ENCODE peak calls at places on chromosome 17, in nine cellular contexts. One of them, this sample, is unnamed.

GRCh38 chr17:77471984-77472836 is 331.4 kb downstream of the SEC14L1 start:
- DNase-seq in heart left ventricle: no peak
- DNase-seq in AG04450: no peak
- DNase-seq in lower leg skin: no peak
- DNase-seq in fibroblast of villous mesenchyme: peak; percentile 93
- DNase-seq in GM12878: no peak
- DNase-seq in psoas muscle: no peak
- DNase-seq in HFFc6: peak; percentile 46
- DNase-seq in left ventricle myocardium inferior: no peak
- DNase-seq in this sample: peak; percentile 90

GRCh38 chr17:60036796-60037677 is 41.7 kb downstream of the HEATR6 start:
- DNase-seq in psoas muscle: peak; percentile 61
- DNase-seq in left ventricle myocardium inferior: peak; percentile 50
- DNase-seq in heart left ventricle: peak; percentile 63
- DNase-seq in GM12878: peak; percentile 12
- DNase-seq in AG04450: peak; percentile 37
- DNase-seq in lower leg skin: peak; percentile 91
- DNase-seq in fibroblast of villous mesenchyme: peak; percentile 65
- DNase-seq in HFFc6: peak; percentile 49
- DNase-seq in this sample: peak; percentile 51

GRCh38 chr17:75397217-75397616 is 8.3 kb downstream of the GRB2 start:
- DNase-seq in GM12878: no peak
- DNase-seq in heart left ventricle: no peak
- DNase-seq in lower leg skin: no peak
- DNase-seq in fibroblast of villous mesenchyme: no peak
- DNase-seq in psoas muscle: no peak
- DNase-seq in AG04450: no peak
- DNase-seq in HFFc6: no peak
- DNase-seq in left ventricle myocardium inferior: no peak
- DNase-seq in this sample: no peak

GRCh38 chr17:4908301-4908700 is 5.4 kb upstream of the CHRNE start:
- DNase-seq in lower leg skin: no peak
- DNase-seq in fibroblast of villous mesenchyme: no peak
- DNase-seq in HFFc6: peak; percentile 26
- DNase-seq in heart left ventricle: no peak
- DNase-seq in psoas muscle: no peak
- DNase-seq in GM12878: no peak
- DNase-seq in left ventricle myocardium inferior: no peak
- DNase-seq in AG04450: no peak
- DNase-seq in this sample: no peak

GRCh38 chr17:17750881-17751280 is 69.6 kb downstream of the RAI1 start:
- DNase-seq in HFFc6: no peak
- DNase-seq in psoas muscle: no peak
- DNase-seq in GM12878: peak; percentile 47
- DNase-seq in AG04450: no peak
- DNase-seq in lower leg skin: no peak
- DNase-seq in fibroblast of villous mesenchyme: no peak
- DNase-seq in left ventricle myocardium inferior: no peak
- DNase-seq in heart left ventricle: no peak
- DNase-seq in this sample: no peak

GRCh38 chr17:8359769-8360168 is 16.7 kb downstream of the KRABD2 start:
- DNase-seq in left ventricle myocardium inferior: no peak
- DNase-seq in lower leg skin: no peak
- DNase-seq in AG04450: peak; percentile 81
- DNase-seq in heart left ventricle: no peak
- DNase-seq in HFFc6: peak; percentile 69
- DNase-seq in psoas muscle: no peak
- DNase-seq in GM12878: no peak
- DNase-seq in fibroblast of villous mesenchyme: peak; percentile 93
- DNase-seq in this sample: no peak

GRCh38 chr17:19578545-19578944 is 44.9 kb downstream of the SLC47A1 start:
- DNase-seq in AG04450: no peak
- DNase-seq in GM12878: no peak
- DNase-seq in fibroblast of villous mesenchyme: no peak
- DNase-seq in left ventricle myocardium inferior: no peak
- DNase-seq in HFFc6: peak; percentile 2
- DNase-seq in lower leg skin: no peak
- DNase-seq in psoas muscle: no peak
- DNase-seq in heart left ventricle: no peak
- DNase-seq in this sample: no peak

GRCh38 chr17:281365-281999 is 71.1 kb downstream of the RPH3AL start:
- DNase-seq in lower leg skin: peak; percentile 75
- DNase-seq in GM12878: no peak
- DNase-seq in left ventricle myocardium inferior: no peak
- DNase-seq in heart left ventricle: peak; percentile 7
- DNase-seq in psoas muscle: no peak
- DNase-seq in AG04450: no peak
- DNase-seq in fibroblast of villous mesenchyme: no peak
- DNase-seq in HFFc6: no peak
- DNase-seq in this sample: no peak

GRCh38 chr17:68511254-68511670 is 968 bp upstream of the PRKAR1A start:
- DNase-seq in GM12878: no peak
- DNase-seq in fibroblast of villous mesenchyme: no peak
- DNase-seq in lower leg skin: no peak
- DNase-seq in left ventricle myocardium inferior: no peak
- DNase-seq in heart left ventricle: no peak
- DNase-seq in AG04450: no peak
- DNase-seq in psoas muscle: no peak
- DNase-seq in HFFc6: no peak
- DNase-seq in this sample: no peak

GRCh38 chr17:21003007-21003621 is 39.7 kb downstream of the USP22 start:
- DNase-seq in psoas muscle: no peak
- DNase-seq in HFFc6: no peak
- DNase-seq in left ventricle myocardium inferior: no peak
- DNase-seq in lower leg skin: no peak
- DNase-seq in AG04450: no peak
- DNase-seq in heart left ventricle: no peak
- DNase-seq in GM12878: no peak
- DNase-seq in fibroblast of villous mesenchyme: no peak
- DNase-seq in this sample: no peak

GRCh38 chr17:8087075-8087941 is at the start of gene ALOX12B:
- DNase-seq in heart left ventricle: no peak
- DNase-seq in AG04450: no peak
- DNase-seq in HFFc6: no peak
- DNase-seq in lower leg skin: no peak
- DNase-seq in GM12878: no peak
- DNase-seq in psoas muscle: no peak
- DNase-seq in fibroblast of villous mesenchyme: no peak
- DNase-seq in left ventricle myocardium inferior: no peak
- DNase-seq in this sample: no peak

GRCh38 chr17:33896309-33896708 is 358.8 kb upstream of the CCL2 start:
- DNase-seq in fibroblast of villous mesenchyme: no peak
- DNase-seq in HFFc6: no peak
- DNase-seq in left ventricle myocardium inferior: no peak
- DNase-seq in heart left ventricle: no peak
- DNase-seq in GM12878: no peak
- DNase-seq in psoas muscle: no peak
- DNase-seq in lower leg skin: no peak
- DNase-seq in AG04450: no peak
- DNase-seq in this sample: no peak

GRCh38 chr17:78249836-78250806 is 18.7 kb downstream of the TMEM235 start:
- DNase-seq in HFFc6: no peak
- DNase-seq in left ventricle myocardium inferior: no peak
- DNase-seq in heart left ventricle: no peak
- DNase-seq in psoas muscle: no peak
- DNase-seq in lower leg skin: no peak
- DNase-seq in fibroblast of villous mesenchyme: no peak
- DNase-seq in GM12878: no peak
- DNase-seq in AG04450: no peak
- DNase-seq in this sample: no peak

GRCh38 chr17:42704495-42705494 is 22.5 kb downstream of the CNTNAP1 start:
- DNase-seq in GM12878: peak; percentile 94
- DNase-seq in psoas muscle: no peak
- DNase-seq in left ventricle myocardium inferior: no peak
- DNase-seq in lower leg skin: no peak
- DNase-seq in HFFc6: no peak
- DNase-seq in heart left ventricle: no peak
- DNase-seq in AG04450: no peak
- DNase-seq in fibroblast of villous mesenchyme: no peak
- DNase-seq in this sample: no peak

GRCh38 chr17:63647065-63647725 is 25.0 kb downstream of the MAP3K3 start:
- DNase-seq in lower leg skin: no peak
- DNase-seq in psoas muscle: no peak
- DNase-seq in AG04450: peak; percentile 51
- DNase-seq in HFFc6: peak; percentile 50
- DNase-seq in left ventricle myocardium inferior: no peak
- DNase-seq in GM12878: no peak
- DNase-seq in fibroblast of villous mesenchyme: peak; percentile 69
- DNase-seq in heart left ventricle: no peak
- DNase-seq in this sample: peak; percentile 97

GRCh38 chr17:44279586-44280344 is 11.8 kb upstream of the SLC4A1 start:
- DNase-seq in heart left ventricle: peak; percentile 86
- DNase-seq in AG04450: peak; percentile 27
- DNase-seq in GM12878: peak; percentile 66
- DNase-seq in psoas muscle: peak; percentile 74
- DNase-seq in fibroblast of villous mesenchyme: peak; percentile 98
- DNase-seq in lower leg skin: no peak
- DNase-seq in HFFc6: peak; percentile 51
- DNase-seq in left ventricle myocardium inferior: peak; percentile 78
- DNase-seq in this sample: peak; percentile 42
- TF ChIP-seq CTCF in heart left ventricle: no peak
- TF ChIP-seq CTCF in AG04450: no peak
- TF ChIP-seq CTCF in GM12878: no peak
- TF ChIP-seq CTCF in psoas muscle: no peak
- TF ChIP-seq CTCF in fibroblast of villous mesenchyme: no peak
- TF ChIP-seq CTCF in lower leg skin: peak; percentile 31
- TF ChIP-seq CTCF in HFFc6: no peak
- TF ChIP-seq CTCF in left ventricle myocardium inferior: peak; percentile 15
- TF ChIP-seq CTCF in this sample: no peak

DNA sequence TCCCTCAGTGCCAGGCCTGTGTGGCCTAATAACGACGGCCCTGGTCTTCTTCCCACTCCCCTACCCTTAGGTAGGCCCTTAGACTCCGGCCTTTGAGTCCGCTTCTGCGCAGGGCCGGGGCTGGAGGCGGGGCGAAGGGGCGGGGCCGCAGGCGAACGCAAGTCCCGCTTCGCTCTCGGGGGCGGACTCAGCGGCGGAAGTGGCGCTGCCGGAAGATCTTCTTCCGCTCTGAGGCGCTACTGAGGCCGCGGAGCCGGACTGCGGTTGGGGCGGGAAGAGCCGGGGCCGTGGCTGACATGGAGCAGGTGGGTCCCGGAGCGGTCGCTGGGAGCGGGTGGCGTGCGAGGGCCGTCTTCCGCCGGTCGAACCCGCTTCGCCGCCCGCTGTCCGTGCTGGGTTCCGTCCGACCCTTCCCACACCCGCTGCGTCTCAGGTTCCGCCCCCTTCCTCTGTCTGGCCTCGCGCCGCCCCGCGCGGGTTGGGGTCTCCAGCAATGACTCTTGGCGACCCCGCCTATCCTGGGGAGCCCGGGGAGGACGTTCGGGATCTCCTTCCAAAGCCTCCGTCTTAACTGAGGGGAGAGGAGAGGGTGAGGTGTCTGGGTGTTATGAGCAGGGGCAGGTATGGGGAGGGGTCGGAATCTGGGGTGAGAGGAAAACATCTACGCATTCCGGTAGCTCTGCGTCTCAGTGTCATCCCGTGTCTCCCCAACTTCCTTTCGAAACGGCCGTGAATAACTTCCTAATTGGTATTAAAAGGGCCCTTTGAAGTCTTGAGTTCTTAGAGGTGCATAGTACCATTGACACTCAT is at the start of gene STARD3:
- DNase-seq in AG04450: peak; percentile 44
- DNase-seq in psoas muscle: peak; percentile 93
- DNase-seq in left ventricle myocardium inferior: peak; percentile 95
- DNase-seq in lower leg skin: peak; percentile 98
- DNase-seq in HFFc6: peak; percentile 72
- DNase-seq in fibroblast of villous mesenchyme: peak; percentile 89
- DNase-seq in GM12878: no peak
- DNase-seq in heart left ventricle: peak; percentile 96
- DNase-seq in this sample: peak; percentile 47
- TF ChIP-seq CTCF in AG04450: peak; percentile 17
- TF ChIP-seq CTCF in psoas muscle: no peak
- TF ChIP-seq CTCF in left ventricle myocardium inferior: peak; percentile 30
- TF ChIP-seq CTCF in lower leg skin: peak; percentile 45
- TF ChIP-seq CTCF in HFFc6: peak; percentile 52
- TF ChIP-seq CTCF in fibroblast of villous mesenchyme: no peak
- TF ChIP-seq CTCF in GM12878: no peak
- TF ChIP-seq CTCF in heart left ventricle: no peak
- TF ChIP-seq CTCF in this sample: no peak

GRCh38 chr17:30248786-30249185 is 13.3 kb upstream of the SLC6A4 start:
- DNase-seq in GM12878: no peak
- DNase-seq in lower leg skin: no peak
- DNase-seq in AG04450: no peak
- DNase-seq in psoas muscle: no peak
- DNase-seq in HFFc6: no peak
- DNase-seq in heart left ventricle: no peak
- DNase-seq in left ventricle myocardium inferior: no peak
- DNase-seq in fibroblast of villous mesenchyme: no peak
- DNase-seq in this sample: no peak

GRCh38 chr17:30253316-30253715 is 17.8 kb upstream of the SLC6A4 start:
- DNase-seq in GM12878: no peak
- DNase-seq in left ventricle myocardium inferior: no peak
- DNase-seq in heart left ventricle: no peak
- DNase-seq in lower leg skin: no peak
- DNase-seq in psoas muscle: no peak
- DNase-seq in HFFc6: no peak
- DNase-seq in AG04450: no peak
- DNase-seq in fibroblast of villous mesenchyme: no peak
- DNase-seq in this sample: no peak

GRCh38 chr17:30246460-30246859 is 11.0 kb upstream of the SLC6A4 start:
- DNase-seq in heart left ventricle: no peak
- DNase-seq in lower leg skin: no peak
- DNase-seq in AG04450: no peak
- DNase-seq in HFFc6: no peak
- DNase-seq in fibroblast of villous mesenchyme: no peak
- DNase-seq in psoas muscle: no peak
- DNase-seq in GM12878: no peak
- DNase-seq in left ventricle myocardium inferior: no peak
- DNase-seq in this sample: no peak

GRCh38 chr17:30251931-30252330 is 16.4 kb upstream of the SLC6A4 start:
- DNase-seq in left ventricle myocardium inferior: no peak
- DNase-seq in HFFc6: no peak
- DNase-seq in fibroblast of villous mesenchyme: no peak
- DNase-seq in lower leg skin: no peak
- DNase-seq in psoas muscle: no peak
- DNase-seq in heart left ventricle: no peak
- DNase-seq in AG04450: no peak
- DNase-seq in GM12878: no peak
- DNase-seq in this sample: no peak

GRCh38 chr17:30249460-30249859 is 14.0 kb upstream of the SLC6A4 start:
- DNase-seq in AG04450: no peak
- DNase-seq in fibroblast of villous mesenchyme: no peak
- DNase-seq in heart left ventricle: no peak
- DNase-seq in left ventricle myocardium inferior: no peak
- DNase-seq in psoas muscle: no peak
- DNase-seq in lower leg skin: no peak
- DNase-seq in HFFc6: no peak
- DNase-seq in GM12878: no peak
- DNase-seq in this sample: no peak
- TF ChIP-seq CTCF in AG04450: no peak
- TF ChIP-seq CTCF in fibroblast of villous mesenchyme: no peak
- TF ChIP-seq CTCF in heart left ventricle: no peak
- TF ChIP-seq CTCF in left ventricle myocardium inferior: no peak
- TF ChIP-seq CTCF in psoas muscle: no peak
- TF ChIP-seq CTCF in lower leg skin: no peak
- TF ChIP-seq CTCF in HFFc6: no peak
- TF ChIP-seq CTCF in GM12878: no peak
- TF ChIP-seq CTCF in this sample: no peak

DNA sequence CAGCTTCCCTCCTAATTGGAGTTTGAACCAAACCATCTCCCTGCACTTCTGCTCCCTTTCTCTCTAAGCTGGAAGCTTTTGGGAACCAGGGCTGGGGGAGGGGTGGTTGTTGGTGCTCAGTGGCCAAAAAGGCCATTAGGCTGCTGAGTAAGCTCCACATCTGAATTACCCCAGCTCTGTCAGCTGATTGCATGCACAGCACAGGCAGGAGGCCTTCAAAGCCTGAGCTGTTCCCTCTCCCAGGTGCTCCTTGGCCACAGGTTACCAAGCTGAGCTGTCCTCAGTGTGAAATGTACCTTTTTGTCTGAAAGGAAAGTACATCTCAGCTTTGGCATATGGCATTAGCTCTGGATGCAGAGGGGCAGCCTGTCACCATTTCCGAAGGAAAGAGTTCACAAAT is 6.2 kb upstream of the TBKBP1 start:
- DNase-seq in fibroblast of villous mesenchyme: peak; percentile 26
- DNase-seq in AG04450: no peak
- DNase-seq in HFFc6: no peak
- DNase-seq in psoas muscle: no peak
- DNase-seq in left ventricle myocardium inferior: no peak
- DNase-seq in GM12878: no peak
- DNase-seq in heart left ventricle: no peak
- DNase-seq in lower leg skin: no peak
- DNase-seq in this sample: no peak
- TF ChIP-seq CTCF in fibroblast of villous mesenchyme: no peak
- TF ChIP-seq CTCF in AG04450: no peak
- TF ChIP-seq CTCF in HFFc6: no peak
- TF ChIP-seq CTCF in psoas muscle: no peak
- TF ChIP-seq CTCF in left ventricle myocardium inferior: no peak
- TF ChIP-seq CTCF in GM12878: no peak
- TF ChIP-seq CTCF in heart left ventricle: no peak
- TF ChIP-seq CTCF in lower leg skin: no peak
- TF ChIP-seq CTCF in this sample: no peak

This sample was measured in astrocyte of the cerebellum.